ENCODE peak calls at places on chromosomes 2 and 18, in six cellular contexts. Y, R, D, I, Z and O are unnamed samples.

GRCh38 chr2:8151888-8152287 is 530.0 kb upstream of the ID2 start:
- DNase-seq in Y (no peak), R (no peak), D (no peak), I (no peak), Z (no peak), O (no peak)

GRCh38 chr2:240986787-240987411 is 11.5 kb upstream of the SNED1 start:
- DNase-seq in Y (no peak), R (no peak), D (no peak), I (no peak), Z (peak; percentile 88), O (peak; percentile 67)

GRCh38 chr2:236219411-236219810 is 44.8 kb downstream of the ASB18 start:
- DNase-seq in Y (no peak), R (no peak), D (no peak), I (no peak), Z (no peak), O (no peak)

GRCh38 chr18:23902396-23902795 is 112.2 kb upstream of the TTC39C start:
- DNase-seq in Y (no peak), R (no peak), D (no peak), I (no peak), Z (no peak), O (no peak)

GRCh38 chr18:44789704-44790103 is 109.0 kb downstream of the SETBP1 start:
- DNase-seq in Y (no peak), R (no peak), D (no peak), I (no peak), Z (peak; percentile 74), O (no peak)

GRCh38 chr18:32057624-32058165 is 34.0 kb upstream of the RNF138 start:
- DNase-seq in Y (no peak), R (no peak), D (no peak), I (no peak), Z (no peak), O (no peak)

GRCh38 chr18:76668546-76668945 is 153.8 kb upstream of the ZNF236 start:
- DNase-seq in Y (no peak), R (no peak), D (no peak), I (no peak), Z (no peak), O (no peak)

GRCh38 chr2:172087780-172088244 is 2.5 kb downstream of the DLX1 start:
- DNase-seq in Y (no peak), R (no peak), D (no peak), I (no peak), Z (peak; percentile 9), O (no peak)

GRCh38 chr2:24768601-24769000 is 24.6 kb downstream of the PTRHD1 start:
- DNase-seq in Y (no peak), R (no peak), D (no peak), I (no peak), Z (peak; percentile 41), O (no peak)

GRCh38 chr18:79621501-79621900 is 58.1 kb upstream of the CTDP1 start:
- DNase-seq in Y (no peak), R (no peak), D (no peak), I (no peak), Z (no peak), O (no peak)

GRCh38 chr2:30899655-30900054 is 92.4 kb upstream of the CAPN13 start:
- DNase-seq in Y (no peak), R (no peak), D (no peak), I (no peak), Z (no peak), O (no peak)